ENCODE peak calls at places on chromosomes 7 and 10, in ten cellular contexts. One of them, this sample, is unnamed.

GRCh38 chr7:36895112-36895511 is 170.8 kb upstream of the AOAH start:
- DNase-seq in activated CD4-positive, alpha-beta T cell treated with anti-CD3 and anti-CD28 coated beads for 4 hours: no peak
- DNase-seq in aorta: no peak
- DNase-seq in M059J: peak; percentile 65
- DNase-seq in HEK293T: no peak
- DNase-seq in NCI-H1105 treated with DMSO at 0.1 percent for 48 hours: peak; percentile 76
- DNase-seq in pancreas: no peak
- DNase-seq in astrocyte of the hippocampus: peak; percentile 82
- DNase-seq in stimulated activated CD4-positive, alpha-beta T cell treated with anti-CD3 and anti-CD28 coated beads, Interleukin-4, amount 100 ng/mL, for 24 hours: no peak
- DNase-seq in AG09319: no peak
- DNase-seq in this sample: no peak

GRCh38 chr7:115676080-115676479 is 354.5 kb downstream of the TFEC start:
- DNase-seq in M059J: peak; percentile 5
- DNase-seq in stimulated activated CD4-positive, alpha-beta T cell treated with anti-CD3 and anti-CD28 coated beads, Interleukin-4, amount 100 ng/mL, for 24 hours: no peak
- DNase-seq in astrocyte of the hippocampus: peak; percentile 59
- DNase-seq in HEK293T: peak; percentile 36
- DNase-seq in pancreas: no peak
- DNase-seq in AG09319: no peak
- DNase-seq in aorta: no peak
- DNase-seq in NCI-H1105 treated with DMSO at 0.1 percent for 48 hours: no peak
- DNase-seq in activated CD4-positive, alpha-beta T cell treated with anti-CD3 and anti-CD28 coated beads for 4 hours: no peak
- DNase-seq in this sample: no peak

GRCh38 chr7:31094271-31094670 is 42.2 kb downstream of the ADCYAP1R1 start:
- DNase-seq in astrocyte of the hippocampus: no peak
- DNase-seq in NCI-H1105 treated with DMSO at 0.1 percent for 48 hours: no peak
- DNase-seq in aorta: peak; percentile 34
- DNase-seq in stimulated activated CD4-positive, alpha-beta T cell treated with anti-CD3 and anti-CD28 coated beads, Interleukin-4, amount 100 ng/mL, for 24 hours: no peak
- DNase-seq in activated CD4-positive, alpha-beta T cell treated with anti-CD3 and anti-CD28 coated beads for 4 hours: no peak
- DNase-seq in M059J: no peak
- DNase-seq in pancreas: peak; percentile 14
- DNase-seq in HEK293T: no peak
- DNase-seq in AG09319: no peak
- DNase-seq in this sample: no peak

GRCh38 chr10:24952701-24953349 is 419 bp upstream of the PRTFDC1 start:
- DNase-seq in pancreas: peak; percentile 82
- DNase-seq in stimulated activated CD4-positive, alpha-beta T cell treated with anti-CD3 and anti-CD28 coated beads, Interleukin-4, amount 100 ng/mL, for 24 hours: peak; percentile 36
- DNase-seq in M059J: peak; percentile 76
- DNase-seq in astrocyte of the hippocampus: peak; percentile 71
- DNase-seq in HEK293T: peak; percentile 64
- DNase-seq in activated CD4-positive, alpha-beta T cell treated with anti-CD3 and anti-CD28 coated beads for 4 hours: peak; percentile 51
- DNase-seq in NCI-H1105 treated with DMSO at 0.1 percent for 48 hours: peak; percentile 55
- DNase-seq in aorta: peak; percentile 77
- DNase-seq in AG09319: no peak
- DNase-seq in this sample: peak; percentile 59

GRCh38 chr7:40694991-40695390 is 560.2 kb downstream of the SUGCT start:
- DNase-seq in NCI-H1105 treated with DMSO at 0.1 percent for 48 hours: no peak
- DNase-seq in M059J: no peak
- DNase-seq in astrocyte of the hippocampus: no peak
- DNase-seq in pancreas: no peak
- DNase-seq in aorta: no peak
- DNase-seq in stimulated activated CD4-positive, alpha-beta T cell treated with anti-CD3 and anti-CD28 coated beads, Interleukin-4, amount 100 ng/mL, for 24 hours: no peak
- DNase-seq in AG09319: no peak
- DNase-seq in activated CD4-positive, alpha-beta T cell treated with anti-CD3 and anti-CD28 coated beads for 4 hours: no peak
- DNase-seq in HEK293T: no peak
- DNase-seq in this sample: no peak

GRCh38 chr10:100192350-100192749 is 6.5 kb upstream of the ERLIN1 start:
- DNase-seq in HEK293T: no peak
- DNase-seq in stimulated activated CD4-positive, alpha-beta T cell treated with anti-CD3 and anti-CD28 coated beads, Interleukin-4, amount 100 ng/mL, for 24 hours: no peak
- DNase-seq in activated CD4-positive, alpha-beta T cell treated with anti-CD3 and anti-CD28 coated beads for 4 hours: no peak
- DNase-seq in pancreas: no peak
- DNase-seq in AG09319: no peak
- DNase-seq in aorta: no peak
- DNase-seq in M059J: no peak
- DNase-seq in NCI-H1105 treated with DMSO at 0.1 percent for 48 hours: no peak
- DNase-seq in astrocyte of the hippocampus: no peak
- DNase-seq in this sample: no peak

GRCh38 chr10:12559578-12560178 is 210.3 kb downstream of the CAMK1D start:
- DNase-seq in activated CD4-positive, alpha-beta T cell treated with anti-CD3 and anti-CD28 coated beads for 4 hours: no peak
- DNase-seq in pancreas: no peak
- DNase-seq in NCI-H1105 treated with DMSO at 0.1 percent for 48 hours: no peak
- DNase-seq in HEK293T: no peak
- DNase-seq in M059J: no peak
- DNase-seq in astrocyte of the hippocampus: no peak
- DNase-seq in aorta: no peak
- DNase-seq in stimulated activated CD4-positive, alpha-beta T cell treated with anti-CD3 and anti-CD28 coated beads, Interleukin-4, amount 100 ng/mL, for 24 hours: no peak
- DNase-seq in AG09319: no peak
- DNase-seq in this sample: no peak

GRCh38 chr10:129958686-129959543 is 5.2 kb downstream of the EBF3 start:
- DNase-seq in pancreas: no peak
- DNase-seq in NCI-H1105 treated with DMSO at 0.1 percent for 48 hours: peak; percentile 55
- DNase-seq in activated CD4-positive, alpha-beta T cell treated with anti-CD3 and anti-CD28 coated beads for 4 hours: no peak
- DNase-seq in HEK293T: no peak
- DNase-seq in stimulated activated CD4-positive, alpha-beta T cell treated with anti-CD3 and anti-CD28 coated beads, Interleukin-4, amount 100 ng/mL, for 24 hours: no peak
- DNase-seq in AG09319: no peak
- DNase-seq in aorta: peak; percentile 74
- DNase-seq in M059J: no peak
- DNase-seq in astrocyte of the hippocampus: no peak
- DNase-seq in this sample: no peak

GRCh38 chr10:33302188-33302829 is 32.2 kb downstream of the NRP1 start:
- DNase-seq in stimulated activated CD4-positive, alpha-beta T cell treated with anti-CD3 and anti-CD28 coated beads, Interleukin-4, amount 100 ng/mL, for 24 hours: no peak
- DNase-seq in AG09319: no peak
- DNase-seq in pancreas: no peak
- DNase-seq in activated CD4-positive, alpha-beta T cell treated with anti-CD3 and anti-CD28 coated beads for 4 hours: no peak
- DNase-seq in HEK293T: no peak
- DNase-seq in astrocyte of the hippocampus: no peak
- DNase-seq in NCI-H1105 treated with DMSO at 0.1 percent for 48 hours: no peak
- DNase-seq in M059J: no peak
- DNase-seq in aorta: no peak
- DNase-seq in this sample: no peak

GRCh38 chr7:134612197-134612596 is 34.5 kb upstream of the BPGM start:
- DNase-seq in M059J: no peak
- DNase-seq in AG09319: no peak
- DNase-seq in pancreas: no peak
- DNase-seq in aorta: no peak
- DNase-seq in astrocyte of the hippocampus: no peak
- DNase-seq in stimulated activated CD4-positive, alpha-beta T cell treated with anti-CD3 and anti-CD28 coated beads, Interleukin-4, amount 100 ng/mL, for 24 hours: no peak
- DNase-seq in NCI-H1105 treated with DMSO at 0.1 percent for 48 hours: no peak
- DNase-seq in activated CD4-positive, alpha-beta T cell treated with anti-CD3 and anti-CD28 coated beads for 4 hours: no peak
- DNase-seq in HEK293T: no peak
- DNase-seq in this sample: no peak

GRCh38 chr7:39609462-39610149 is 13.8 kb upstream of the RALA start:
- DNase-seq in HEK293T: no peak
- DNase-seq in astrocyte of the hippocampus: peak; percentile 53
- DNase-seq in stimulated activated CD4-positive, alpha-beta T cell treated with anti-CD3 and anti-CD28 coated beads, Interleukin-4, amount 100 ng/mL, for 24 hours: no peak
- DNase-seq in AG09319: no peak
- DNase-seq in NCI-H1105 treated with DMSO at 0.1 percent for 48 hours: no peak
- DNase-seq in activated CD4-positive, alpha-beta T cell treated with anti-CD3 and anti-CD28 coated beads for 4 hours: no peak
- DNase-seq in pancreas: peak; percentile 63
- DNase-seq in aorta: peak; percentile 80
- DNase-seq in M059J: no peak
- DNase-seq in this sample: peak; percentile 23

GRCh38 chr7:137772748-137773147 is 74.0 kb downstream of the DGKI start:
- DNase-seq in astrocyte of the hippocampus: peak; percentile 50
- DNase-seq in activated CD4-positive, alpha-beta T cell treated with anti-CD3 and anti-CD28 coated beads for 4 hours: no peak
- DNase-seq in pancreas: no peak
- DNase-seq in NCI-H1105 treated with DMSO at 0.1 percent for 48 hours: no peak
- DNase-seq in stimulated activated CD4-positive, alpha-beta T cell treated with anti-CD3 and anti-CD28 coated beads, Interleukin-4, amount 100 ng/mL, for 24 hours: no peak
- DNase-seq in HEK293T: no peak
- DNase-seq in M059J: peak; percentile 87
- DNase-seq in aorta: no peak
- DNase-seq in AG09319: no peak
- DNase-seq in this sample: no peak

GRCh38 chr10:6659451-6659850 is 79.4 kb upstream of the PRKCQ start:
- DNase-seq in stimulated activated CD4-positive, alpha-beta T cell treated with anti-CD3 and anti-CD28 coated beads, Interleukin-4, amount 100 ng/mL, for 24 hours: no peak
- DNase-seq in AG09319: no peak
- DNase-seq in astrocyte of the hippocampus: peak; percentile 46
- DNase-seq in M059J: no peak
- DNase-seq in NCI-H1105 treated with DMSO at 0.1 percent for 48 hours: no peak
- DNase-seq in activated CD4-positive, alpha-beta T cell treated with anti-CD3 and anti-CD28 coated beads for 4 hours: no peak
- DNase-seq in HEK293T: no peak
- DNase-seq in aorta: no peak
- DNase-seq in pancreas: no peak
- DNase-seq in this sample: no peak

GRCh38 chr10:32379314-32379949 is 32.5 kb upstream of the EPC1 start:
- DNase-seq in stimulated activated CD4-positive, alpha-beta T cell treated with anti-CD3 and anti-CD28 coated beads, Interleukin-4, amount 100 ng/mL, for 24 hours: peak; percentile 27
- DNase-seq in NCI-H1105 treated with DMSO at 0.1 percent for 48 hours: peak; percentile 83
- DNase-seq in aorta: no peak
- DNase-seq in M059J: peak; percentile 69
- DNase-seq in pancreas: no peak
- DNase-seq in HEK293T: peak; percentile 17
- DNase-seq in activated CD4-positive, alpha-beta T cell treated with anti-CD3 and anti-CD28 coated beads for 4 hours: peak; percentile 16
- DNase-seq in astrocyte of the hippocampus: peak; percentile 73
- DNase-seq in AG09319: peak; percentile 20
- DNase-seq in this sample: no peak

GRCh38 chr7:37081436-37081835 is 357.1 kb upstream of the AOAH start:
- DNase-seq in AG09319: no peak
- DNase-seq in aorta: peak; percentile 78
- DNase-seq in activated CD4-positive, alpha-beta T cell treated with anti-CD3 and anti-CD28 coated beads for 4 hours: peak; percentile 21
- DNase-seq in stimulated activated CD4-positive, alpha-beta T cell treated with anti-CD3 and anti-CD28 coated beads, Interleukin-4, amount 100 ng/mL, for 24 hours: peak; percentile 52
- DNase-seq in HEK293T: no peak
- DNase-seq in pancreas: no peak
- DNase-seq in M059J: peak; percentile 40
- DNase-seq in NCI-H1105 treated with DMSO at 0.1 percent for 48 hours: peak; percentile 29
- DNase-seq in astrocyte of the hippocampus: no peak
- DNase-seq in this sample: no peak

GRCh38 chr7:155733582-155734444 is 78.5 kb downstream of the SHH start:
- DNase-seq in HEK293T: no peak
- DNase-seq in activated CD4-positive, alpha-beta T cell treated with anti-CD3 and anti-CD28 coated beads for 4 hours: no peak
- DNase-seq in M059J: no peak
- DNase-seq in stimulated activated CD4-positive, alpha-beta T cell treated with anti-CD3 and anti-CD28 coated beads, Interleukin-4, amount 100 ng/mL, for 24 hours: peak; percentile 24
- DNase-seq in NCI-H1105 treated with DMSO at 0.1 percent for 48 hours: no peak
- DNase-seq in astrocyte of the hippocampus: no peak
- DNase-seq in AG09319: no peak
- DNase-seq in aorta: no peak
- DNase-seq in pancreas: no peak
- DNase-seq in this sample: no peak

GRCh38 chr10:21424511-21424910 is 101.0 kb downstream of the SKIDA1 start:
- DNase-seq in AG09319: no peak
- DNase-seq in activated CD4-positive, alpha-beta T cell treated with anti-CD3 and anti-CD28 coated beads for 4 hours: no peak
- DNase-seq in stimulated activated CD4-positive, alpha-beta T cell treated with anti-CD3 and anti-CD28 coated beads, Interleukin-4, amount 100 ng/mL, for 24 hours: no peak
- DNase-seq in NCI-H1105 treated with DMSO at 0.1 percent for 48 hours: no peak
- DNase-seq in aorta: no peak
- DNase-seq in astrocyte of the hippocampus: no peak
- DNase-seq in M059J: peak; percentile 3
- DNase-seq in HEK293T: no peak
- DNase-seq in pancreas: no peak
- DNase-seq in this sample: no peak

GRCh38 chr7:25311346-25311745 is 83.1 kb upstream of the NPVF start:
- DNase-seq in pancreas: no peak
- DNase-seq in aorta: no peak
- DNase-seq in HEK293T: no peak
- DNase-seq in NCI-H1105 treated with DMSO at 0.1 percent for 48 hours: no peak
- DNase-seq in activated CD4-positive, alpha-beta T cell treated with anti-CD3 and anti-CD28 coated beads for 4 hours: no peak
- DNase-seq in AG09319: no peak
- DNase-seq in astrocyte of the hippocampus: peak; percentile 20
- DNase-seq in M059J: peak; percentile 67
- DNase-seq in stimulated activated CD4-positive, alpha-beta T cell treated with anti-CD3 and anti-CD28 coated beads, Interleukin-4, amount 100 ng/mL, for 24 hours: no peak
- DNase-seq in this sample: no peak

GRCh38 chr10:71888623-71889387 is 37.8 kb upstream of the PSAP start:
- DNase-seq in M059J: peak; percentile 66
- DNase-seq in stimulated activated CD4-positive, alpha-beta T cell treated with anti-CD3 and anti-CD28 coated beads, Interleukin-4, amount 100 ng/mL, for 24 hours: peak; percentile 68
- DNase-seq in activated CD4-positive, alpha-beta T cell treated with anti-CD3 and anti-CD28 coated beads for 4 hours: peak; percentile 64
- DNase-seq in AG09319: peak; percentile 88
- DNase-seq in NCI-H1105 treated with DMSO at 0.1 percent for 48 hours: peak; percentile 30
- DNase-seq in astrocyte of the hippocampus: peak; percentile 73
- DNase-seq in HEK293T: peak; percentile 73
- DNase-seq in pancreas: peak; percentile 78
- DNase-seq in aorta: peak; percentile 94
- DNase-seq in this sample: peak; percentile 74

GRCh38 chr7:5678295-5679046 is 103.0 kb downstream of the RNF216 start:
- DNase-seq in pancreas: no peak
- DNase-seq in stimulated activated CD4-positive, alpha-beta T cell treated with anti-CD3 and anti-CD28 coated beads, Interleukin-4, amount 100 ng/mL, for 24 hours: no peak
- DNase-seq in M059J: no peak
- DNase-seq in activated CD4-positive, alpha-beta T cell treated with anti-CD3 and anti-CD28 coated beads for 4 hours: no peak
- DNase-seq in aorta: no peak
- DNase-seq in HEK293T: no peak
- DNase-seq in astrocyte of the hippocampus: no peak
- DNase-seq in AG09319: no peak
- DNase-seq in NCI-H1105 treated with DMSO at 0.1 percent for 48 hours: no peak
- DNase-seq in this sample: no peak

GRCh38 chr7:1243964-1244416 is 11.3 kb downstream of the UNCX start:
- DNase-seq in activated CD4-positive, alpha-beta T cell treated with anti-CD3 and anti-CD28 coated beads for 4 hours: no peak
- DNase-seq in AG09319: no peak
- DNase-seq in NCI-H1105 treated with DMSO at 0.1 percent for 48 hours: no peak
- DNase-seq in pancreas: no peak
- DNase-seq in astrocyte of the hippocampus: no peak
- DNase-seq in aorta: no peak
- DNase-seq in stimulated activated CD4-positive, alpha-beta T cell treated with anti-CD3 and anti-CD28 coated beads, Interleukin-4, amount 100 ng/mL, for 24 hours: no peak
- DNase-seq in M059J: no peak
- DNase-seq in HEK293T: no peak
- DNase-seq in this sample: no peak

GRCh38 chr7:22856437-22856836 is 33.8 kb upstream of the TOMM7 start:
- DNase-seq in AG09319: no peak
- DNase-seq in astrocyte of the hippocampus: peak; percentile 23
- DNase-seq in M059J: no peak
- DNase-seq in HEK293T: no peak
- DNase-seq in pancreas: no peak
- DNase-seq in activated CD4-positive, alpha-beta T cell treated with anti-CD3 and anti-CD28 coated beads for 4 hours: no peak
- DNase-seq in NCI-H1105 treated with DMSO at 0.1 percent for 48 hours: no peak
- DNase-seq in aorta: no peak
- DNase-seq in stimulated activated CD4-positive, alpha-beta T cell treated with anti-CD3 and anti-CD28 coated beads, Interleukin-4, amount 100 ng/mL, for 24 hours: no peak
- DNase-seq in this sample: no peak

GRCh38 chr7:112204776-112205347 is 1.3 kb downstream of the DOCK4 start:
- DNase-seq in M059J: peak; percentile 54
- DNase-seq in astrocyte of the hippocampus: peak; percentile 42
- DNase-seq in aorta: no peak
- DNase-seq in NCI-H1105 treated with DMSO at 0.1 percent for 48 hours: peak; percentile 29
- DNase-seq in activated CD4-positive, alpha-beta T cell treated with anti-CD3 and anti-CD28 coated beads for 4 hours: no peak
- DNase-seq in stimulated activated CD4-positive, alpha-beta T cell treated with anti-CD3 and anti-CD28 coated beads, Interleukin-4, amount 100 ng/mL, for 24 hours: no peak
- DNase-seq in AG09319: no peak
- DNase-seq in HEK293T: no peak
- DNase-seq in pancreas: no peak
- DNase-seq in this sample: no peak

GRCh38 chr10:10533417-10533816 is 484.3 kb upstream of the CELF2 start:
- DNase-seq in stimulated activated CD4-positive, alpha-beta T cell treated with anti-CD3 and anti-CD28 coated beads, Interleukin-4, amount 100 ng/mL, for 24 hours: no peak
- DNase-seq in astrocyte of the hippocampus: peak; percentile 10
- DNase-seq in aorta: no peak
- DNase-seq in pancreas: no peak
- DNase-seq in NCI-H1105 treated with DMSO at 0.1 percent for 48 hours: no peak
- DNase-seq in AG09319: no peak
- DNase-seq in M059J: peak; percentile 1
- DNase-seq in activated CD4-positive, alpha-beta T cell treated with anti-CD3 and anti-CD28 coated beads for 4 hours: no peak
- DNase-seq in HEK293T: no peak
- DNase-seq in this sample: no peak

GRCh38 chr10:100697070-100697469 is 48.3 kb upstream of the PAX2 start:
- DNase-seq in AG09319: peak; percentile 14
- DNase-seq in aorta: no peak
- DNase-seq in NCI-H1105 treated with DMSO at 0.1 percent for 48 hours: no peak
- DNase-seq in activated CD4-positive, alpha-beta T cell treated with anti-CD3 and anti-CD28 coated beads for 4 hours: no peak
- DNase-seq in M059J: peak; percentile 84
- DNase-seq in pancreas: no peak
- DNase-seq in astrocyte of the hippocampus: peak; percentile 49
- DNase-seq in stimulated activated CD4-positive, alpha-beta T cell treated with anti-CD3 and anti-CD28 coated beads, Interleukin-4, amount 100 ng/mL, for 24 hours: no peak
- DNase-seq in HEK293T: no peak
- DNase-seq in this sample: peak; percentile 11

GRCh38 chr7:129719980-129720732 is 108.6 kb downstream of the NRF1 start:
- DNase-seq in stimulated activated CD4-positive, alpha-beta T cell treated with anti-CD3 and anti-CD28 coated beads, Interleukin-4, amount 100 ng/mL, for 24 hours: no peak
- DNase-seq in HEK293T: no peak
- DNase-seq in aorta: no peak
- DNase-seq in AG09319: no peak
- DNase-seq in M059J: no peak
- DNase-seq in NCI-H1105 treated with DMSO at 0.1 percent for 48 hours: no peak
- DNase-seq in astrocyte of the hippocampus: no peak
- DNase-seq in activated CD4-positive, alpha-beta T cell treated with anti-CD3 and anti-CD28 coated beads for 4 hours: no peak
- DNase-seq in pancreas: no peak
- DNase-seq in this sample: no peak

GRCh38 chr10:89206402-89207180 is 526 bp downstream of the CH25H start:
- DNase-seq in astrocyte of the hippocampus: peak; percentile 51
- DNase-seq in aorta: peak; percentile 77
- DNase-seq in M059J: peak; percentile 40
- DNase-seq in NCI-H1105 treated with DMSO at 0.1 percent for 48 hours: no peak
- DNase-seq in AG09319: no peak
- DNase-seq in activated CD4-positive, alpha-beta T cell treated with anti-CD3 and anti-CD28 coated beads for 4 hours: peak; percentile 34
- DNase-seq in HEK293T: no peak
- DNase-seq in stimulated activated CD4-positive, alpha-beta T cell treated with anti-CD3 and anti-CD28 coated beads, Interleukin-4, amount 100 ng/mL, for 24 hours: peak; percentile 24
- DNase-seq in pancreas: peak; percentile 57
- DNase-seq in this sample: peak; percentile 22

GRCh38 chr7:28405662-28406061 is 6.7 kb upstream of the CREB5 start:
- DNase-seq in aorta: no peak
- DNase-seq in pancreas: no peak
- DNase-seq in stimulated activated CD4-positive, alpha-beta T cell treated with anti-CD3 and anti-CD28 coated beads, Interleukin-4, amount 100 ng/mL, for 24 hours: no peak
- DNase-seq in M059J: peak; percentile 73
- DNase-seq in HEK293T: no peak
- DNase-seq in AG09319: peak; percentile 84
- DNase-seq in NCI-H1105 treated with DMSO at 0.1 percent for 48 hours: no peak
- DNase-seq in astrocyte of the hippocampus: peak; percentile 79
- DNase-seq in activated CD4-positive, alpha-beta T cell treated with anti-CD3 and anti-CD28 coated beads for 4 hours: no peak
- DNase-seq in this sample: no peak

This sample was measured in left colon.